ENCODE peak calls at places on chromosomes 2 and 18, in six cellular contexts. One of them, this sample, is unnamed.

GRCh38 chr2:233857511-233858118 is 3.3 kb upstream of the HJURP start:
- DNase-seq in HepG2: no peak
- DNase-seq in HCT116: no peak
- DNase-seq in K562: peak
- DNase-seq in GM12878: no peak
- DNase-seq in SK-N-SH: no peak
- DNase-seq in this sample: peak

GRCh38 chr2:240605867-240606743 is 19.2 kb upstream of the GPR35 start:
- DNase-seq in HepG2: no peak
- DNase-seq in HCT116: no peak
- DNase-seq in K562: no peak
- DNase-seq in GM12878: no peak
- DNase-seq in SK-N-SH: no peak
- DNase-seq in this sample: no peak

GRCh38 chr18:77057043-77057442 is 75.5 kb downstream of the MBP start:
- DNase-seq in HepG2: no peak
- DNase-seq in HCT116: no peak
- DNase-seq in K562: no peak
- DNase-seq in GM12878: no peak
- DNase-seq in SK-N-SH: no peak
- DNase-seq in this sample: no peak

GRCh38 chr18:10270160-10270571 is 184.3 kb upstream of the APCDD1 start:
- DNase-seq in HepG2: peak
- DNase-seq in HCT116: no peak
- DNase-seq in K562: no peak
- DNase-seq in GM12878: no peak
- DNase-seq in SK-N-SH: no peak
- DNase-seq in this sample: peak

GRCh38 chr2:68127358-68128242 is 30.1 kb upstream of the PNO1 start:
- DNase-seq in HepG2: no peak
- DNase-seq in HCT116: no peak
- DNase-seq in K562: no peak
- DNase-seq in GM12878: peak
- DNase-seq in SK-N-SH: no peak
- DNase-seq in this sample: no peak

GRCh38 chr2:142310530-142310929 is 179.7 kb upstream of the LRP1B start:
- DNase-seq in HepG2: no peak
- DNase-seq in HCT116: no peak
- DNase-seq in K562: no peak
- DNase-seq in GM12878: no peak
- DNase-seq in SK-N-SH: no peak
- DNase-seq in this sample: no peak

GRCh38 chr2:101699191-101699938 is 1.9 kb downstream of the MAP4K4 start:
- DNase-seq in HepG2: no peak
- DNase-seq in HCT116: no peak
- DNase-seq in K562: no peak
- DNase-seq in GM12878: no peak
- DNase-seq in SK-N-SH: no peak
- DNase-seq in this sample: peak

GRCh38 chr18:49590608-49591007 is 28.8 kb downstream of the LIPG start:
- DNase-seq in HepG2: no peak
- DNase-seq in HCT116: no peak
- DNase-seq in K562: no peak
- DNase-seq in GM12878: no peak
- DNase-seq in SK-N-SH: no peak
- DNase-seq in this sample: no peak

GRCh38 chr18:3526421-3527354 is 76.7 kb downstream of the TGIF1 start:
- DNase-seq in HepG2: peak
- DNase-seq in HCT116: no peak
- DNase-seq in K562: peak
- DNase-seq in GM12878: peak
- DNase-seq in SK-N-SH: peak
- DNase-seq in this sample: no peak

GRCh38 chr2:95312543-95313205 is 15.5 kb downstream of the KCNIP3 start:
- DNase-seq in HepG2: no peak
- DNase-seq in HCT116: no peak
- DNase-seq in K562: no peak
- DNase-seq in GM12878: no peak
- DNase-seq in SK-N-SH: no peak
- DNase-seq in this sample: no peak

GRCh38 chr2:206700141-206700540 is 18.1 kb downstream of the DYTN start:
- DNase-seq in HepG2: no peak
- DNase-seq in HCT116: no peak
- DNase-seq in K562: no peak
- DNase-seq in GM12878: no peak
- DNase-seq in SK-N-SH: no peak
- DNase-seq in this sample: peak

GRCh38 chr2:212330263-212330662 is 208.3 kb downstream of the ERBB4 start:
- DNase-seq in HepG2: no peak
- DNase-seq in HCT116: no peak
- DNase-seq in K562: no peak
- DNase-seq in GM12878: no peak
- DNase-seq in SK-N-SH: no peak
- DNase-seq in this sample: no peak

GRCh38 chr2:175575346-175576258 is 394.1 kb upstream of the ATP5MC3 start:
- DNase-seq in HepG2: no peak
- DNase-seq in HCT116: no peak
- DNase-seq in K562: no peak
- DNase-seq in GM12878: peak
- DNase-seq in SK-N-SH: no peak
- DNase-seq in this sample: no peak

DNA sequence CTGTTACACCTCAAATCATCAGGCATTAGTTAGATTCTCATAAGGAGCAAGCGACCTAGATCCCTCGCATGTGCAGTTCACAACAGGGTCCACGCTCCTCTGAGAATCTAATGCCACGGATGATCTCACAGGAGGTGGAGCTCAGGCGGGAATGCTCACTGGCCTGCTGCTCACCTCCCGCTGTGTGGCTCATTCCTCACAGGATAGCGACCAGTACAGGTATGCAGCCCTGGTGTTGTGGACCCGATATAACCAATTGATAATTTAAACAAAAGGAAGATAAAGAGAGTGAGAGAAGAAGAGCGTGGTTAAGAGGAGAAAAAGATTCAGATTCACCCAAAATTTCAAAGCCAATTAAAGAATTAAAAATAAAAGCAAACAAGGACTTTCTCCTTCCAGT is 20.8 kb downstream of the TLK1 start:
- DNase-seq in HepG2: no peak
- DNase-seq in HCT116: no peak
- DNase-seq in K562: no peak
- DNase-seq in GM12878: no peak
- DNase-seq in SK-N-SH: no peak
- DNase-seq in this sample: no peak
- TF ChIP-seq POLR2AphosphoS5 in HepG2: no peak
- TF ChIP-seq POLR2AphosphoS5 in HCT116: no peak
- TF ChIP-seq POLR2AphosphoS5 in K562: no peak
- TF ChIP-seq POLR2AphosphoS5 in GM12878: no peak
- TF ChIP-seq POLR2AphosphoS5 in SK-N-SH: no peak
- TF ChIP-seq POLR2AphosphoS5 in this sample: no peak

DNA sequence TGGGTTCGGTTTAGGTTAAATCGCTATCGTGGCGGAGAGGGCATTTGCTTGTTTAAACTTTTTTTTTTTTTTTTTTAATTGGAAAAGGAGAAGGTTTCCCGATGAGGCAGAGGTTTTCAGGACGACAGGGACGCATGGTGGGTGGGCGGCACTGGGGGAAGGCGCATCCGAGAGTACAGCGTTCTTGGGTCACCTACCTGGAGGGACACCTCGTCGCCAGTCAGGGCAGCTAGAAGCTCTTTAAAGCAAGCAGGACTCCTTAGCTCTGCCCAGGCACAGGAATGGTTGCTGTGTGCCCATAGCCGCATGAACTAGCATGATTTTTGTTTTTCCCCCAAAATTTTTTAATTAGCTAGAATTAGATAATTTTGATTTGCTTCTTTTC is 444 bp downstream of the LDLRAD4 start:
- DNase-seq in HepG2: no peak
- DNase-seq in HCT116: no peak
- DNase-seq in K562: no peak
- DNase-seq in GM12878: no peak
- DNase-seq in SK-N-SH: no peak
- DNase-seq in this sample: no peak
- H3K9ac ChIP-seq in HepG2: peak
- H3K9ac ChIP-seq in HCT116: no peak
- H3K9ac ChIP-seq in K562: no peak
- H3K9ac ChIP-seq in GM12878: no peak
- H3K9ac ChIP-seq in SK-N-SH: no peak
- H3K9ac ChIP-seq in this sample: no peak

GRCh38 chr2:183610724-183611123 is 486.5 kb downstream of the NUP35 start:
- DNase-seq in HepG2: no peak
- DNase-seq in HCT116: no peak
- DNase-seq in K562: no peak
- DNase-seq in GM12878: no peak
- DNase-seq in SK-N-SH: no peak
- DNase-seq in this sample: no peak

DNA sequence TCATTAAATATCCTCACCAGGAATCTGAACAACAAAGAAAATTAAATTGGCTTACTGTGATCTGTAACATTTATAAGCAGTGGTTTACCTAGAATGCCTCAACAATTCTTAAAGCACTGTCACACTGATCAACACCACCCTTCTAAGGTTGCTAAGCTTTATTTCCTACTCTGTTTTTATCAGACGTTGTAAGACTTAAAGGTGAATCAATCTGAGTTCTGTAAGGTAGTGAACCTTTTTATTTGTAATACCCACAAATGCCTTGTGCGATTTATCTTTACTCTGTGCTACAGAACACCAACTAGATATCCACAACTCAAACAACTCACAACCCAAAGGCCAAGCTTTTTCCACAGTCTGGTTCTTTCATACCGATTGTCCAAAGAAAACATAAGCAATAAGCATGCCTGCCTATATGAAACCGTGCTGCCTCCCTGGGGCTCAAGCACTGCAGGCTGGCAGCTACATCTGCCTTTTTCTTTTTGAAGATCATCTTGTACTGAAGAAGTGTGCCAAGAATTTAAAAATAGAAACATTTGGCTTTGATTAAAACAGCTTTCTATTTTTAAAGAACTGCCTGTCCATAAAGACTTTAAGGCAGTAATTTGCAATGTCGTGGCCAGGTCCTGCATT is 490.7 kb downstream of the NUP35 start:
- DNase-seq in HepG2: no peak
- DNase-seq in HCT116: no peak
- DNase-seq in K562: no peak
- DNase-seq in GM12878: no peak
- DNase-seq in SK-N-SH: peak
- DNase-seq in this sample: no peak
- TF ChIP-seq POLR2AphosphoS5 in HepG2: no peak
- TF ChIP-seq POLR2AphosphoS5 in HCT116: no peak
- TF ChIP-seq POLR2AphosphoS5 in K562: no peak
- TF ChIP-seq POLR2AphosphoS5 in GM12878: no peak
- TF ChIP-seq POLR2AphosphoS5 in SK-N-SH: no peak
- TF ChIP-seq POLR2AphosphoS5 in this sample: no peak

DNA sequence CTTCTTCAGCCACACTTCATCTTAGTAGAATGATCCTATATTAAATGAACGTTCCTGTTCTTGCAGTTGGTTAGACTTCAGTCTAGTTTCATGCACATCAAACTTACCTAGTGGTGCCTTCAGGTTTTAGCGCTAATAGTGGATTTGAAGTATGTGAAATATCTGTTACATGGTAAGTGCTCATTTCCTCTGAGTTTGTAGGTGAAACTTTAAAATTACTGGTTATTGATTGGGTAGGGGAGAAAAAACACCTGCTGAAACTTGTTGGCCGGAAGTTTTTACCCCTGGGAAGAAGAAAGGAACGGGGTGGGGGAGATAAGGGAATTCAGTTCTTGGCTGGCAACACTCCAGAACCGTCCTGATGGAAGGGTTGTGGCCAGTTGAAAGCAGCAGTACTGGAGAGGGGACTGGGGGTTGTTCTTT is 112.8 kb downstream of the SPTBN1 start:
- DNase-seq in HepG2: no peak
- DNase-seq in HCT116: no peak
- DNase-seq in K562: peak
- DNase-seq in GM12878: peak
- DNase-seq in SK-N-SH: no peak
- DNase-seq in this sample: peak
- H3K9ac ChIP-seq in HepG2: no peak
- H3K9ac ChIP-seq in HCT116: no peak
- H3K9ac ChIP-seq in K562: no peak
- H3K9ac ChIP-seq in GM12878: peak
- H3K9ac ChIP-seq in SK-N-SH: no peak
- H3K9ac ChIP-seq in this sample: no peak

GRCh38 chr2:17375262-17375661 is 143.0 kb downstream of the RAD51AP2 start:
- DNase-seq in HepG2: no peak
- DNase-seq in HCT116: no peak
- DNase-seq in K562: no peak
- DNase-seq in GM12878: no peak
- DNase-seq in SK-N-SH: no peak
- DNase-seq in this sample: no peak
- TF ChIP-seq POLR2AphosphoS5 in HepG2: no peak
- TF ChIP-seq POLR2AphosphoS5 in HCT116: no peak
- TF ChIP-seq POLR2AphosphoS5 in K562: no peak
- TF ChIP-seq POLR2AphosphoS5 in GM12878: no peak
- TF ChIP-seq POLR2AphosphoS5 in SK-N-SH: no peak
- TF ChIP-seq POLR2AphosphoS5 in this sample: no peak

GRCh38 chr2:2871480-2872308 is 505.9 kb downstream of the EIPR1 start:
- DNase-seq in HepG2: no peak
- DNase-seq in HCT116: no peak
- DNase-seq in K562: no peak
- DNase-seq in GM12878: no peak
- DNase-seq in SK-N-SH: no peak
- DNase-seq in this sample: no peak
- H3K9ac ChIP-seq in HepG2: no peak
- H3K9ac ChIP-seq in HCT116: no peak
- H3K9ac ChIP-seq in K562: no peak
- H3K9ac ChIP-seq in GM12878: no peak
- H3K9ac ChIP-seq in SK-N-SH: no peak
- H3K9ac ChIP-seq in this sample: no peak

This sample was measured in endothelial cell of umbilical vein.